ENCODE peak calls at places on chromosome 2, in nine cellular contexts. A, L, B, W, M, V, J, Y and F are unnamed samples.

GRCh38 chr2:96816836-96817702 is 1.0 kb downstream of the CNNM3 start:
- DNase-seq in A (peak), L (peak), B (peak), W (no peak), M (no peak), V (no peak), J (peak), Y (no peak), F (no peak)

GRCh38 chr2:133421516-133422324 is 146.5 kb downstream of the NCKAP5 start:
- DNase-seq in A (peak), L (peak), B (peak), W (peak), M (no peak), V (no peak), J (no peak), Y (no peak), F (no peak)

GRCh38 chr2:207528980-207529329 is 807 bp upstream of the CREB1 start:
- DNase-seq in A (peak), L (peak), B (peak), W (no peak), M (peak), V (no peak), J (no peak), Y (peak), F (peak)

GRCh38 chr2:39107156-39107555 is 13.7 kb downstream of the SOS1 start:
- DNase-seq in A (no peak), L (peak), B (no peak), W (no peak), M (no peak), V (no peak), J (no peak), Y (no peak), F (no peak)

GRCh38 chr2:235293060-235293459 is 200.8 kb upstream of the AGAP1 start:
- DNase-seq in A (no peak), L (no peak), B (no peak), W (no peak), M (no peak), V (no peak), J (no peak), Y (no peak), F (no peak)

GRCh38 chr2:65483763-65484162 is 51.4 kb upstream of the SPRED2 start:
- DNase-seq in A (no peak), L (no peak), B (no peak), W (no peak), M (no peak), V (no peak), J (no peak), Y (no peak), F (no peak)

GRCh38 chr2:69933839-69934613 is 19.1 kb downstream of the MXD1 start:
- DNase-seq in A (peak), L (peak), B (peak), W (no peak), M (no peak), V (no peak), J (no peak), Y (no peak), F (no peak)

GRCh38 chr2:105732955-105733607 is 11.6 kb upstream of the NCK2 start:
- DNase-seq in A (no peak), L (no peak), B (no peak), W (no peak), M (no peak), V (no peak), J (no peak), Y (no peak), F (no peak)

GRCh38 chr2:205763708-205764501 is 81.6 kb downstream of the NRP2 start:
- DNase-seq in A (peak), L (peak), B (no peak), W (peak), M (peak), V (no peak), J (peak), Y (no peak), F (no peak)

GRCh38 chr2:128603411-128603924 is 284.8 kb upstream of the HS6ST1 start:
- DNase-seq in A (no peak), L (no peak), B (no peak), W (peak), M (peak), V (no peak), J (no peak), Y (no peak), F (no peak)

GRCh38 chr2:121748202-121748601 is 7.2 kb upstream of the TSN start:
- DNase-seq in A (peak), L (peak), B (peak), W (no peak), M (no peak), V (no peak), J (no peak), Y (no peak), F (no peak)

GRCh38 chr2:78780321-78780720 is 245.2 kb upstream of the REG3G start:
- DNase-seq in A (no peak), L (no peak), B (no peak), W (no peak), M (no peak), V (no peak), J (no peak), Y (no peak), F (no peak)

GRCh38 chr2:46150445-46150970 is 146.7 kb upstream of the EPAS1 start:
- DNase-seq in A (no peak), L (no peak), B (no peak), W (no peak), M (no peak), V (no peak), J (no peak), Y (no peak), F (no peak)

GRCh38 chr2:161995553-161996016 is 78.4 kb downstream of the DPP4 start:
- DNase-seq in A (no peak), L (no peak), B (no peak), W (no peak), M (no peak), V (no peak), J (no peak), Y (no peak), F (peak)

GRCh38 chr2:237279012-237279768 is 134.8 kb downstream of the COL6A3 start:
- DNase-seq in A (no peak), L (no peak), B (no peak), W (no peak), M (no peak), V (no peak), J (no peak), Y (no peak), F (no peak)

GRCh38 chr2:237277151-237277550 is 136.8 kb downstream of the COL6A3 start:
- DNase-seq in A (peak), L (no peak), B (no peak), W (no peak), M (no peak), V (no peak), J (no peak), Y (no peak), F (no peak)

GRCh38 chr2:237280937-237281336 is 133.0 kb downstream of the COL6A3 start:
- DNase-seq in A (no peak), L (no peak), B (no peak), W (no peak), M (no peak), V (no peak), J (no peak), Y (no peak), F (no peak)

GRCh38 chr2:237280235-237280634 is 133.7 kb downstream of the COL6A3 start:
- DNase-seq in A (peak), L (no peak), B (no peak), W (no peak), M (no peak), V (no peak), J (no peak), Y (no peak), F (no peak)

DNA sequence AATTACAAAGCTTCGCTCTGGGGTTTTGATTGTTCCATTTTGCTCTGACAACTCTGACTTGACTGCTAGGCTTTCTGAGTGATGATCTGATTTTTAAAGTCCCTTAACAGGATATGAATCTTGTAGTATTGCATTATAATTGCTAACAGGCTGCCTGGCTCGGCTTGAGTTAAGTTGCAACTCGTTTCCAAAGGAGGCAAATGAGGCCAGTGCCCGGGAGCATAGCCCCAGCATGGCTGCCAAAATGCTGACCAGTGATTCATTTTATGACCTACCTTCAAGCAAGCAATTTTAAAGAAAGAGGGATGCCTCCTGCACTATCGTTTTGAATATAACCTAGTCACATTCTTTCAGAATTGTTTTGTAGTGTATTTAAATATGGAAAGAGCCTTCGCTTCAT is 135.4 kb downstream of the COL6A3 start:
- DNase-seq in A (peak), L (no peak), B (no peak), W (no peak), M (no peak), V (no peak), J (no peak), Y (no peak), F (no peak)
- H3K4me3 ChIP-seq in A (peak), L (no peak), B (no peak), W (no peak), M (no peak), V (no peak), J (no peak), Y (no peak), F (no peak)

DNA sequence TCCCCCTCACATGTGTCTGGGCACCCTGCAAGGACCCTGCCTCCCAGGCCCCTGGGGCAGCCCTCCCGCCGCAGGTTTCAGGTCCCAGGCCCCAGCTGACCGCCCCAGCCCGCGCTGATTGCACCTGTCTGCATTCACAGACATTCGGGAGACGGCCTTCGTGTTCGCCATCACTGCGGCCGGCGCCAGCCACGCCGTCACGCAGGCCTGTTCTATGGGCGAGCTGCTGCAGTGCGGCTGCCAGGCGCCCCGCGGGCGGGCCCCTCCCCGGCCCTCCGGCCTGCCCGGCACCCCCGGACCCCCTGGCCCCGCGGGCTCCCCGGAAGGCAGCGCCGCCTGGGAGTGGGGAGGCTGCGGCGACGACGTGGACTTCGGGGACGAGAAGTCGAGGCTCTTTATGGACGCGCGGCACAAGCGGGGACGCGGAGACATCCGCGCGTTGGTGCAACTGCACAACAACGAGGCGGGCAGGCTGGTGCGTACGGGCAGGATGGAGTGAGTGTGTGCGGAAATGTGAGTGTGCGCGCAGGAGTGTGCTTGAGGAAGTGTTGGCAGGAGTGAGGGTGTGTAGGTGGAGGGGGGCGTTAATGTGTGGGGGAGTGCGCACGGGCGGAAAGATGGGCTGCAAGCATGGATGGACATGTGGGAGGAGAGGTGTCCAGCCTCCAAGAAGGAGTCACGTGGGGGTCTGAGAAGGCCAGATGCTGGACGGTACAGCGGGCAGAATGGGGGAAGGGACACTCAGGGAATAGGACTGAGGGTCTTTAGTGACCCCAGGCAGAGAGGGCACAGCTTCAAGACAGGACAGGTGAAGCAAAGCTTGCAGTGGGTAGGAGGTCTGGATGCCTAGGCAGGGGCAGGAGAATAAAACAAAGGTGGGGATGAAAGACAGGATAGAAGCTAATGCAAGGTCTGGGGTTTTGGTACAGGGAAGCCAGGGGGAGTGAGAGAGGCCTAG is 9.0 kb upstream of the WNT10A start:
- DNase-seq in A (no peak), L (no peak), B (no peak), W (no peak), M (no peak), V (no peak), J (no peak), Y (no peak), F (no peak)
- H3K4me3 ChIP-seq in A (no peak), L (no peak), B (peak), W (peak), M (peak), V (no peak), J (peak), Y (peak), F (no peak)

GRCh38 chr2:197201874-197202273 is 108.7 kb downstream of the ANKRD44 start:
- DNase-seq in A (no peak), L (no peak), B (peak), W (no peak), M (no peak), V (no peak), J (no peak), Y (no peak), F (no peak)

GRCh38 chr2:197200657-197201056 is 109.9 kb downstream of the ANKRD44 start:
- DNase-seq in A (no peak), L (no peak), B (no peak), W (no peak), M (no peak), V (no peak), J (no peak), Y (no peak), F (no peak)

GRCh38 chr2:197198890-197199289 is 111.7 kb downstream of the ANKRD44 start:
- DNase-seq in A (no peak), L (no peak), B (peak), W (peak), M (no peak), V (no peak), J (peak), Y (peak), F (peak)

GRCh38 chr2:197197808-197198409 is 112.7 kb downstream of the ANKRD44 start:
- DNase-seq in A (no peak), L (no peak), B (no peak), W (no peak), M (no peak), V (no peak), J (no peak), Y (no peak), F (no peak)

GRCh38 chr2:197200056-197200455 is 110.5 kb downstream of the ANKRD44 start:
- DNase-seq in A (no peak), L (no peak), B (no peak), W (no peak), M (no peak), V (no peak), J (no peak), Y (no peak), F (no peak)
- H3K4me3 ChIP-seq in A (no peak), L (no peak), B (no peak), W (no peak), M (no peak), V (no peak), J (no peak), Y (peak), F (no peak)

DNA sequence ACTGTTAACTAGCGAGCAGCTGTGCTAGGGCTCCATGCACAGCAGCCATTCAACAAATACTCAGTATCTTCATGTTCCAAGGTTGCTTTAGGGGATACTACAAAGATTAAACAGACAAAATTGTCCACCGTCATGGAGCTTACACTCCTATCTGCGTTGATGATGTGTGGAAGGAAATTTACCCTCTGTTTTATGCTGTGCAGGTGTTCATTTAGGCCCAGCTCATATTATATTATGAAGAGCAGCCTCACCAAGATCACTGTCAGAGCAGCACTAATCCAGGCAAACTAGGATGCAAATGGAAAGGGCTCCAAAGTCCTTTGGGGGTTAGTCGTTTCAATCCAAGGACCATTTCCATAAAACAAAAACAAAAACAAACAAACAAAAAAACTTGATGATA is 13.4 kb upstream of the WIPF1 start:
- DNase-seq in A (no peak), L (no peak), B (no peak), W (no peak), M (no peak), V (no peak), J (no peak), Y (no peak), F (no peak)
- H3K4me3 ChIP-seq in A (no peak), L (no peak), B (peak), W (no peak), M (no peak), V (no peak), J (no peak), Y (no peak), F (no peak)